ENCODE peak calls at places on chromosomes 7 and 10, in four cellular contexts. P is lower leg skin, H is cardiac fibroblast, G is fibroblast of lung. I is an unnamed sample.

GRCh38 chr7:123924941-123925340 is at the start of gene SPAM1:
- DNase-seq in G (no peak), H (no peak), P (no peak), I (no peak)

GRCh38 chr7:72032934-72033333 is 379.2 kb downstream of the CALN1 start:
- DNase-seq in G (no peak), P (no peak), H (no peak), I (no peak)

GRCh38 chr10:104563051-104563450 is 78.0 kb upstream of the SORCS3 start:
- DNase-seq in P (no peak), G (no peak), H (no peak), I (no peak)

GRCh38 chr10:17022898-17023297 is 106.7 kb downstream of the CUBN start:
- DNase-seq in P (no peak), G (no peak), H (peak), I (no peak)

GRCh38 chr7:41029072-41029492 is 673.8 kb downstream of the INHBA start:
- DNase-seq in G (peak), H (peak), P (no peak), I (no peak)

GRCh38 chr10:22505923-22506685 is 160.8 kb downstream of the SPAG6 start:
- DNase-seq in H (peak), G (peak), P (no peak), I (no peak)

GRCh38 chr7:28685291-28685659 is 272.9 kb downstream of the TRIL start:
- DNase-seq in P (peak), H (no peak), G (no peak), I (no peak)

GRCh38 chr10:101134299-101135127 is 3.4 kb downstream of the TLX1 start:
- DNase-seq in H (no peak), P (no peak), G (no peak), I (no peak)

GRCh38 chr10:64159910-64160872 is 639.0 kb downstream of the REEP3 start:
- DNase-seq in P (no peak), H (no peak), G (no peak), I (no peak)

GRCh38 chr10:6140141-6140841 is 51.5 kb downstream of the RBM17 start:
- DNase-seq in H (no peak), G (no peak), P (no peak), I (no peak)

GRCh38 chr7:25360471-25360870 is 132.2 kb upstream of the NPVF start:
- DNase-seq in P (no peak), H (no peak), G (no peak), I (no peak)

GRCh38 chr10:7311256-7312178 is 99.3 kb downstream of the SFMBT2 start:
- DNase-seq in G (no peak), P (no peak), H (no peak), I (no peak)

GRCh38 chr10:5545778-5546710 is 21.3 kb downstream of the CALML3 start:
- DNase-seq in P (no peak), G (peak), H (peak), I (peak)

GRCh38 chr10:95567903-95568630 is 6.9 kb upstream of the SORBS1 start:
- DNase-seq in H (no peak), G (no peak), P (no peak), I (no peak)

GRCh38 chr7:116347151-116347832 is 137.0 kb downstream of the TES start:
- DNase-seq in G (no peak), H (no peak), P (no peak), I (no peak)

GRCh38 chr7:151614019-151614418 is 94.3 kb upstream of the RHEB start:
- DNase-seq in P (no peak), G (no peak), H (no peak), I (no peak)

GRCh38 chr7:140060788-140061606 is 1.8 kb downstream of the PARP12 start:
- DNase-seq in P (no peak), G (peak), H (peak), I (no peak)

GRCh38 chr7:155466814-155467675 is 9.1 kb downstream of the EN2 start:
- DNase-seq in G (no peak), H (no peak), P (no peak), I (no peak)

GRCh38 chr7:119232091-119232490 is 1007.6 kb downstream of the ANKRD7 start:
- DNase-seq in P (no peak), H (no peak), G (no peak), I (no peak)

DNA sequence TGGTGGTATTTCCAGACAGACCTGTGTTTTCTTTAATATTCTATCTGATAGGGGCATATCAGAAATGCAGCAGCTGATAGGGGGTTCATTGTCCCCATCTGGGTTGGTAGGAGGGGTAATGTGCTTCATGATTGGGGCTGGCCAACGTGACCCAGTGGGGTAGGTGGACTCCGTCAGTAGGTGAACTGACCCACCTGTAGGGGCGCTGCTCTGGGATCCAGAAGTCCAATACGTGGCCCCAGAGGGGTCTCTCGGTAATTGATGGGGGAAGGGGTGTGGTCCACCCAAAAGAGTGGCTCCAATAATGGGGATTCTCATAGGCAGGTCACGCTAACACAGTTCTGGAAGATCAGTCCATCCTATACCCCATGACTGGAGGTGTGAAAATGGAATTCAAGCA is 112.0 kb downstream of the PRLHR start:
- DNase-seq in P (no peak), G (no peak), H (no peak), I (no peak)
- TF ChIP-seq CTCF in P (no peak), G (no peak), H (no peak), I (no peak)

GRCh38 chr10:80411681-80412230 is 3.4 kb downstream of the PRXL2A start:
- DNase-seq in P (no peak), H (no peak), G (no peak), I (no peak)
- H3K4me3 ChIP-seq in P (no peak), H (no peak), G (no peak), I (no peak)

GRCh38 chr10:98416989-98417388 is 2.0 kb upstream of the PYROXD2 start:
- DNase-seq in G (no peak), P (no peak), H (no peak), I (no peak)

GRCh38 chr10:98416589-98416988 is 1.6 kb upstream of the PYROXD2 start:
- DNase-seq in G (no peak), H (no peak), P (no peak), I (no peak)

GRCh38 chr10:98414932-98415709 is at the start of gene PYROXD2:
- DNase-seq in G (peak), P (peak), H (peak), I (peak)

GRCh38 chr10:98415710-98416077 is 712 bp upstream of the PYROXD2 start:
- DNase-seq in H (no peak), P (no peak), G (no peak), I (no peak)

GRCh38 chr10:98414578-98414931 is 427 bp downstream of the PYROXD2 start:
- DNase-seq in P (no peak), G (no peak), H (no peak), I (no peak)
- TF ChIP-seq CTCF in P (no peak), G (no peak), H (no peak), I (no peak)

GRCh38 chr7:80637911-80638765 is at the start of gene CD36:
- DNase-seq in G (no peak), P (no peak), H (no peak), I (no peak)
- H3K4me3 ChIP-seq in G (no peak), P (no peak), H (no peak), I (no peak)

DNA sequence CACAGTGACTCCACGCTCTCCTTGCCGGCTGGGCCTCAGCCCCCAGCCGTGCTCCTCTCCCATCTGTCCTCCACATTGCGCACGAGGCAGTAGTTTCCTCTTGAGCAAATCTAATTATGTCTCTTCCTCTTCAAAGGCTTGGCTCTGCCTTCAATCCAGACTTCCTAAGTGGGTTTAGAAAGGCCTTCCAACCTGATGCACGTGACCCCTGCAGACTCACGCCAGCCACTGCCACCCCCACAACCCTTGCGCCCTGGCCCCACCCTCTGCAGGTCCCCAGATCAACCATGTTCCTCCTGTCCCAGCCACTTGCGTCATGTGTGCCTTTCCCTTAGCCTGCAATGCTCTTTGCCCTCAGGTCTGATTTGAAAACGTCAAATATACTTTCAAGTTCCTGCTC is 75.0 kb upstream of the ADAM12 start:
- DNase-seq in H (no peak), G (no peak), P (no peak), I (no peak)
- TF ChIP-seq CTCF in H (no peak), G (no peak), P (no peak), I (no peak)

DNA sequence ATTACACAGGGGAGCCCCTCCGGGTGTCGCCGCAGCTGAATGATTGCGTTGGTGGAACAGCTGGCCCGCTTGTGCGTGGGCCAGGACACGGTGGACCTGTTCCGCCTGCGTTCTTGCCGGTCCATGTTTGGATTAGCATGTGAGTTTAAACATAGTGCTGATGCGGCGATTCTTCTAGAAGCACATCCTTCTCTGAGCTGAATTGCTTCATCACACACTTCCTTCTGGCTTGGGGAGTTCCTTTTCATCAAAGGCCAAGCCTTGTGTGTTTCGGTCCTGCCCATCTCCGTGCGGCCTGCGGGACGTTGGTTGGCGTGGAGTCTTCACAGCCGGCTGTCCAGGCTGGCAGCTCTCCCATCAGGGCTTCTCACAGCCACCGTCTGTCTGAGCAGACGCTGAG is 45.5 kb upstream of the SLC29A4 start:
- DNase-seq in H (peak), P (peak), G (peak), I (no peak)
- H3K4me3 ChIP-seq in H (peak), P (no peak), G (peak), I (no peak)

GRCh38 chr10:37495415-37495814 is 362.0 kb downstream of the ZNF248 start:
- DNase-seq in G (no peak), H (no peak), P (no peak), I (no peak)
- TF ChIP-seq CTCF in G (no peak), H (peak), P (no peak), I (no peak)

GRCh38 chr10:91709394-91709798 is 76.5 kb upstream of the PPP1R3C start:
- DNase-seq in P (no peak), G (peak), H (peak), I (no peak)

GRCh38 chr10:91711885-91712284 is 79.0 kb upstream of the PPP1R3C start:
- DNase-seq in G (no peak), P (no peak), H (no peak), I (no peak)

GRCh38 chr10:91713471-91714072 is 80.7 kb upstream of the PPP1R3C start:
- DNase-seq in H (no peak), P (no peak), G (peak), I (no peak)

GRCh38 chr10:91708174-91708861 is 75.4 kb upstream of the PPP1R3C start:
- DNase-seq in P (no peak), G (no peak), H (no peak), I (no peak)

GRCh38 chr10:91712315-91712714 is 79.4 kb upstream of the PPP1R3C start:
- DNase-seq in H (no peak), G (no peak), P (no peak), I (no peak)
- H3K4me3 ChIP-seq in H (no peak), G (no peak), P (no peak), I (no peak)

GRCh38 chr7:91945476-91945875 is 4.8 kb downstream of the AKAP9 start:
- DNase-seq in G (peak), P (no peak), H (peak), I (peak)
- TF ChIP-seq CTCF in G (peak), P (no peak), H (peak), I (no peak)

DNA sequence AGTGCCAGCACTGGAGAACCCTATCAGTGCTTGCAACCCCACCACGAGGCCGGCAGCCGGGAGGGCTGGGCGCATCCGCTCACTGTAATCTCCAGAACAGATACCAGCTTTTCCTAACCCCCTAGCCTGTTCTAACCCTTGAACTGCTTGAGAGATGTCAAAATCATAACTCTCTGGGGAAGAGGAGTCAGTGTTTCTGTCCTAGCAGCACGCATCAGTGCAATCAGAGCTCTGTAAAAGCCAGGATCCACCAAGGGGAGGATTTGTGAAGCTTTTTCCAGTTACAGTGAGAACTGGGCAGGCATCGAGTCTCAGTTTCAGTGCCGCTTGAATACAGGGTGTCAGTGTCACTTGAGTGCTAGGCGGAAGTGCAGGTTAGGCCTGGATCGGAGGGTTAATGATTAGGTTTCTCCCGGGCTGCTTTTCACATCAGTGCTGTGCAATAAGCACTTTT is 104.5 kb upstream of the INSYN2A start:
- DNase-seq in P (no peak), G (no peak), H (no peak), I (no peak)
- H3K4me3 ChIP-seq in P (no peak), G (no peak), H (no peak), I (no peak)